ENCODE peak calls at places on chromosomes 7 and 10, in five cellular contexts. U, O, Z, S and F are unnamed samples. For H3K4me1 and H3K9me3, the result is how much of the 10 kb centered on the place peaks cover.

GRCh38 chr10:20004087-20004523 is 187.9 kb downstream of the PLXDC2 start:
- DNase-seq in S (peak), O (peak), Z (no peak), U (peak), F (no peak)

GRCh38 chr7:2607122-2607912 is 24.5 kb upstream of the TTYH3 start:
- DNase-seq in O (peak), S (peak), Z (no peak), U (peak), F (no peak)

GRCh38 chr7:3880221-3880935 is 579.3 kb downstream of the SDK1 start:
- DNase-seq in U (no peak), Z (no peak), S (no peak), O (no peak), F (no peak)

GRCh38 chr7:37445064-37445723 is 3.5 kb downstream of the ELMO1 start:
- DNase-seq in O (no peak), Z (no peak), S (no peak), U (no peak), F (no peak)

GRCh38 chr10:91598211-91598981 is 34.5 kb downstream of the PPP1R3C start:
- DNase-seq in S (no peak), O (peak), U (no peak), Z (no peak), F (no peak)

GRCh38 chr10:71761541-71762113 is 11.7 kb downstream of the VSIR start:
- DNase-seq in S (no peak), O (no peak), U (no peak), Z (no peak), F (no peak)

GRCh38 chr7:134640842-134641715 is 5.6 kb upstream of the BPGM start:
- DNase-seq in S (no peak), Z (no peak), U (no peak), O (no peak), F (peak)

GRCh38 chr10:71608863-71609768 is 110.5 kb downstream of the C10orf105 start:
- DNase-seq in U (peak), Z (peak), S (peak), O (peak), F (peak)

GRCh38 chr10:96622330-96622729 is 35.5 kb upstream of the TM9SF3 start:
- DNase-seq in U (no peak), Z (no peak), S (no peak), O (no peak), F (no peak)

GRCh38 chr10:33273295-33274002 is 61.0 kb downstream of the NRP1 start:
- DNase-seq in O (peak), U (peak), S (peak), Z (no peak), F (no peak)

GRCh38 chr7:119219663-119220062 is 995.2 kb downstream of the ANKRD7 start:
- DNase-seq in Z (no peak), O (no peak), S (no peak), U (no peak), F (no peak)

GRCh38 chr10:124699471-124700292 is 44.5 kb downstream of the FAM53B start:
- DNase-seq in Z (no peak), O (no peak), U (no peak), S (peak), F (no peak)

GRCh38 chr7:19113855-19114590 is 3.4 kb downstream of the TWIST1 start:
- DNase-seq in S (no peak), Z (no peak), U (no peak), O (peak), F (no peak)

GRCh38 chr10:10891437-10891836 is 126.2 kb upstream of the CELF2 start:
- DNase-seq in Z (no peak), S (no peak), U (no peak), O (peak), F (no peak)

GRCh38 chr7:70571986-70572385 is 560.0 kb upstream of the GALNT17 start:
- DNase-seq in S (peak), Z (no peak), O (no peak), U (no peak), F (no peak)

GRCh38 chr7:94303736-94304135 is 91.0 kb upstream of the COL1A2 start:
- DNase-seq in S (no peak), Z (no peak), U (no peak), O (peak), F (no peak)

GRCh38 chr7:19327011-19327410 is 181.8 kb upstream of the FERD3L start:
- DNase-seq in O (no peak), U (no peak), Z (no peak), S (no peak), F (no peak)

GRCh38 chr10:119378737-119379067 is 163.8 kb downstream of the RGS10 start:
- DNase-seq in S (no peak), U (no peak), Z (no peak), O (no peak), F (no peak)

GRCh38 chr10:132167041-132167674 is 19.6 kb upstream of the DPYSL4 start:
- DNase-seq in U (no peak), O (no peak), Z (no peak), S (no peak), F (no peak)
- H3K4me1 ChIP-seq in U (under half), O (under half), Z (under half), S (under half), F (under half)

DNA sequence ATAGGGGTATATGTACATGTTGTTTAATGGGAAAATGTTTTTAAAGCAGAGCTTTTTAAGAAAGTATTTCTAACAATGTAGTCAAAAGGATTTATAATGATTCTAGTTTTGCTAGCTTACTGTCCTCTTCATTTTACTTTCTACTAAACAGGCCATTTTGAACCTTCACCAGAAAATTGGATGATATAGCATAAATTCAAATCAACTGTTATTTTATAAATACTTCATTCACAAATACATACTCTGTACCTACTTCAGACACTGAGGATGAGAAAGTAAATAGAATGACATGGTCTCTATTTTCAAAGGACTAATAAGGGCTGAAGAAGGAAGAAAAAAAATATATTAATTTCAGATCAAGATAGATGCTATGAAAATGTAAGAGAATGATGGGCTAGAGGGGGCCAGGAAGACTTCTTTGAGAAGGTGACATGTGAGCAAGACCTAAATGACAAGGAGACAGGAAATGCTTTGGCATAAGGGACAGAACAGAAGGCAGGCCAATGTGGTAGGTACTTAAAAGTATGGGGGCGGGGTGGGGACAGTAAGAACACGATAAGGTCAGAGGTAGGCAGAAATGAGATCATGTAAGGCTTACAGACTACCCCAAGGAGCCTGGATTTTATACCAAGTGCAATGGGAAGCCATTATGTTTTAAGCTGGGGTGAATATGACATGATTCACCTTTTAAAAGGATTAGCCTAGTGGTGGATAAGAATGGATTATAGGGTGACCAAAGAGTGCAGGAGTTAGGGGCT is 5.2 kb downstream of the NAMPT start:
- DNase-seq in S (no peak), U (no peak), Z (no peak), O (no peak), F (no peak)
- H3K27ac ChIP-seq in S (no peak), U (no peak), Z (no peak), O (no peak), F (no peak)

DNA sequence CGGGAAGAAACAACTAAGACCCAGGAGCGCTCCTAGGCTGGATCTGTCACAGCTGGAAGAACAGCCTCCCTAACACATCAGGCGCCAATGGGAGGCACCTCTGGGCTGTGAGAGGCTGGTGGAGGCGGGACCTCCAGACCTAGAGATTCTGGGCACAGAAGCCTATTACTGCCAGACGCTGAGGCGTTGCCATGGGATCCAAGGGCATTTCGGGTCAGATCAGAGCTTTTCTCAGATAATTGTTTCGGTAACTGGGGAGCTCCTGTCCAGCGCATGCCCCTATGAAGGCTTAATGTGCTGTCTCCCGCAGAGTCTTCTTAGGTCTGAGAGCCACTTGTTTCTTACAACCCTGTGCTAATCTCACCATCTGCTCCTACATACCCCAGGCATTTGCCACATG is 339.2 kb downstream of the ZNF716 start:
- DNase-seq in O (no peak), Z (no peak), S (no peak), U (no peak), F (no peak)
- H3K9me3 ChIP-seq in O (under half), Z (under half), S (under half), U (under half), F (under half)

GRCh38 chr10:100740476-100741341 is 4.7 kb upstream of the PAX2 start:
- DNase-seq in U (no peak), Z (no peak), O (no peak), S (no peak), F (no peak)
- H3K4me1 ChIP-seq in U (under half), Z (under half), O (under half), S (half or more), F (under half)

GRCh38 chr7:12210179-12211053 is 678 bp upstream of the TMEM106B start:
- DNase-seq in O (no peak), U (peak), Z (peak), S (peak), F (no peak)
- H3K27ac ChIP-seq in O (no peak), U (peak), Z (peak), S (peak), F (peak)

GRCh38 chr10:80658068-80658467 is 120.4 kb downstream of the SH2D4B start:
- DNase-seq in S (no peak), O (no peak), Z (no peak), U (no peak), F (no peak)

GRCh38 chr10:80660736-80661135 is 123.0 kb downstream of the SH2D4B start:
- DNase-seq in O (no peak), Z (no peak), S (no peak), U (peak), F (no peak)

GRCh38 chr10:80660266-80660665 is 122.6 kb downstream of the SH2D4B start:
- DNase-seq in U (no peak), Z (no peak), S (no peak), O (no peak), F (no peak)

GRCh38 chr10:80659284-80659683 is 121.6 kb downstream of the SH2D4B start:
- DNase-seq in Z (no peak), U (no peak), S (no peak), O (no peak), F (no peak)

DNA sequence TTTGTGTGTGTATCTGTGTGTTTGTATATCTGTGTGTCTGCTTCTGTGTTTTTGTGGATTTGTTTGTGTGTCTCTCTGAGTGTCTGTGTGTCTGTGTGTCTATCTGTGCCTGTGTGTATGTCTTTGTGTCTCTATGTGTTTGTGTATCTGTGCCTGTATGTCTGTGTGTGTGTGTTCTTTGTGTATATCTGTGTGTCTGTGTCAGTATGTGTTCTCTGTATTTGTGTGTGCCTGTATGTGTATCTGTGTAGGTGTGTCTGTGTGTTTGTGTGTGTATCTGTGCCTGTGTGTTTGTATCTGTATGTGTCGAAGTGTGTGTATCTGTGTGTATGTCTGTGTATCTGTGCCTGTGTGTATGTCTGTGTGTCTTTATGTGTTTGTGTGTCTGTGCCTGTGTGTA is 118.2 kb downstream of the SH2D4B start:
- DNase-seq in O (no peak), Z (no peak), S (no peak), U (no peak), F (no peak)
- H3K9me3 ChIP-seq in O (under half), Z (under half), S (under half), U (under half), F (under half)

GRCh38 chr10:50453940-50454339 is 169.8 kb downstream of the SGMS1 start:
- DNase-seq in S (no peak), U (no peak), Z (no peak), O (no peak), F (no peak)

GRCh38 chr10:50456711-50457110 is 167.0 kb downstream of the SGMS1 start:
- DNase-seq in Z (no peak), O (no peak), U (no peak), S (no peak), F (no peak)

GRCh38 chr10:50447691-50448090 is 176.1 kb downstream of the SGMS1 start:
- DNase-seq in O (no peak), U (no peak), Z (no peak), S (no peak), F (no peak)

GRCh38 chr10:50452603-50453002 is 171.2 kb downstream of the SGMS1 start:
- DNase-seq in U (no peak), Z (no peak), O (no peak), S (no peak), F (no peak)
- H3K4me1 ChIP-seq in U (under half), Z (under half), O (under half), S (under half), F (under half)

DNA sequence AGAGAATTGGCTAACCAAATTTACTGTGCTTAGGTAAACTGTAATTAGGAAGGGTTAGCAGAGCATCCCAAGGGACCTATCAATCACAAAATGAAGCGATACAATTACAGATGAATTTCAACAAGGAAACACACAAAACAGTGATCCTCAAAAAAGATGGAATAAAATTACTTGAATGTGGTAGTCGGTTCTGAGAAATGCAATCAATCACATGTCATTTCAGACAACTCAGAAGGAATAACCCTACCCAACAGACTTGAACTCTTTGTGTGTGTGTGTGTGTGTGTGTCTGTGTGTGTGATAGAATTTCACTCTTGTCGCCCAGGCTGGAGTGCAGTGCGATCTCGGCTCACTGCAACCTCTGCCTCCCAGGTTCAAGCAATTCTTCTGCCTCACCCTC is 43.5 kb downstream of the ST8SIA6 start:
- DNase-seq in Z (no peak), O (no peak), U (no peak), S (no peak), F (no peak)
- H3K27ac ChIP-seq in Z (no peak), O (no peak), U (no peak), S (no peak), F (no peak)

GRCh38 chr7:158583143-158583542 is 4.5 kb downstream of the PTPRN2 start:
- DNase-seq in S (no peak), Z (no peak), U (no peak), O (no peak), F (no peak)

GRCh38 chr7:158581440-158582088 is 6.1 kb downstream of the PTPRN2 start:
- DNase-seq in Z (no peak), U (no peak), O (no peak), S (no peak), F (no peak)

GRCh38 chr7:158583810-158584209 is 3.8 kb downstream of the PTPRN2 start:
- DNase-seq in Z (no peak), S (no peak), O (no peak), U (no peak), F (no peak)

GRCh38 chr7:158579662-158580646 is 7.7 kb downstream of the PTPRN2 start:
- DNase-seq in O (no peak), Z (no peak), S (no peak), U (no peak), F (no peak)

GRCh38 chr7:158582089-158582456 is 5.5 kb downstream of the PTPRN2 start:
- DNase-seq in O (no peak), Z (no peak), S (no peak), U (no peak), F (no peak)
- H3K9me3 ChIP-seq in O (under half), Z (under half), S (under half), U (under half), F (under half)

DNA sequence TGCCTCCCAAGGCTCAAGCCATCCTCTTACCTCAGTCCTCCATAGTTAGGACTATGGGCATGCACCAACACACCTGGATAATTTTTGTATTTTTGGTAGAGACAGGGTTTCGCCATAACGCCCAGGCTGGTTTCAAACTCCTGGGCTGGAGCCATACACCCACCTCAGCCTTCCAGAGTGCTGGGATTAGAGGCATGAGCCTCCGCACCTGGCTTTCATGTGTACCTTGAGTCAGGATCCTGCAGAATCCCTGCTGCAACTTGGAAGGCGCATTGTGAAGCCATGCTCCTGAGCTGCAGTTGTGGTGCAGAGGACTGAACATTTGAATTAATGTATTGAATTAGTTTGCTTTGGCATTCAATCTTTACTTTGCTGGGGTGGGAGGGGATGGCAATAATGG is 29.4 kb upstream of the NMT2 start:
- DNase-seq in O (no peak), S (no peak), U (no peak), Z (no peak), F (no peak)
- H3K4me1 ChIP-seq in O (half or more), S (half or more), U (under half), Z (under half), F (under half)